ENCODE peak calls at places on chromosomes 6 and 20, in six cellular contexts. J is left ventricle myocardium inferior, A is K562, F is cardiac muscle cell, K is heart left ventricle, Y is DND-41. M is an unnamed sample.

GRCh38 chr6:110548124-110548847 is 71.9 kb upstream of the SLC22A16 start:
- DNase-seq in J (no peak), A (no peak), F (peak; percentile 24), K (no peak), Y (no peak), M (no peak)

GRCh38 chr6:81816387-81816786 is 63.9 kb upstream of the TENT5A start:
- DNase-seq in J (no peak), A (no peak), F (no peak), K (no peak), Y (no peak), M (no peak)

GRCh38 chr20:44788706-44789456 is 21.5 kb downstream of the RIMS4 start:
- DNase-seq in J (no peak), A (no peak), F (no peak), K (no peak), Y (no peak), M (no peak)

GRCh38 chr6:46410330-46410953 is 80.8 kb downstream of the RCAN2 start:
- DNase-seq in J (no peak), A (peak; percentile 35), F (peak; percentile 38), K (peak; percentile 16), Y (peak; percentile 23), M (no peak)

GRCh38 chr20:14199111-14199510 is 138.3 kb downstream of the FLRT3 start:
- DNase-seq in J (no peak), A (no peak), F (peak; percentile 35), K (no peak), Y (no peak), M (no peak)

GRCh38 chr6:137495652-137496391 is 1.6 kb upstream of the OLIG3 start:
- DNase-seq in J (no peak), A (no peak), F (no peak), K (no peak), Y (no peak), M (no peak)

GRCh38 chr20:7214081-7214740 is 446.7 kb downstream of the BMP2 start:
- DNase-seq in J (no peak), A (no peak), F (no peak), K (no peak), Y (no peak), M (no peak)

GRCh38 chr6:83883240-83883639 is 23.8 kb downstream of the CYB5R4 start:
- DNase-seq in J (no peak), A (no peak), F (no peak), K (no peak), Y (no peak), M (no peak)

GRCh38 chr20:51378171-51378928 is 164.2 kb downstream of the NFATC2 start:
- DNase-seq in J (no peak), A (no peak), F (peak; percentile 38), K (no peak), Y (no peak), M (no peak)

GRCh38 chr20:25296094-25297093 is 48.5 kb downstream of the PYGB start:
- DNase-seq in J (no peak), A (peak; percentile 54), F (peak; percentile 40), K (no peak), Y (peak; percentile 60), M (peak; percentile 14)

GRCh38 chr6:136956590-136957573 is 34.8 kb downstream of the SLC35D3 start:
- DNase-seq in J (no peak), A (no peak), F (peak; percentile 67), K (no peak), Y (no peak), M (no peak)

GRCh38 chr20:63529861-63530787 is 7.1 kb downstream of the PTK6 start:
- DNase-seq in J (no peak), A (peak; percentile 39), F (no peak), K (peak; percentile 5), Y (no peak), M (no peak)

GRCh38 chr6:168732676-168733075 is 291.7 kb downstream of the SMOC2 start:
- DNase-seq in J (no peak), A (no peak), F (no peak), K (no peak), Y (no peak), M (no peak)

GRCh38 chr20:42923348-42923918 is 266.3 kb downstream of the PTPRT start:
- DNase-seq in J (no peak), A (no peak), F (no peak), K (no peak), Y (no peak), M (no peak)

GRCh38 chr6:108207013-108207412 is 41.2 kb downstream of the NR2E1 start:
- DNase-seq in J (no peak), A (no peak), F (no peak), K (no peak), Y (no peak), M (no peak)

GRCh38 chr6:9405369-9405768 is 970.0 kb upstream of the SLC35B3 start:
- DNase-seq in J (no peak), A (no peak), F (no peak), K (no peak), Y (no peak), M (no peak)

GRCh38 chr6:147837540-147837939 is 329.1 kb downstream of the SAMD5 start:
- DNase-seq in J (no peak), A (no peak), F (no peak), K (no peak), Y (no peak), M (no peak)

GRCh38 chr6:3252369-3252768 is 6.4 kb upstream of the PSMG4 start:
- DNase-seq in J (no peak), A (peak; percentile 52), F (no peak), K (no peak), Y (no peak), M (no peak)

GRCh38 chr6:168072730-168073129 is 6.3 kb downstream of the FRMD1 start:
- DNase-seq in J (no peak), A (no peak), F (no peak), K (no peak), Y (no peak), M (no peak)

GRCh38 chr6:164151161-164151728 is 736.7 kb downstream of the QKI start:
- DNase-seq in J (peak; percentile 69), A (no peak), F (no peak), K (peak; percentile 62), Y (no peak), M (no peak)

GRCh38 chr20:36116813-36117441 is 37.6 kb upstream of the EPB41L1 start:
- DNase-seq in J (no peak), A (no peak), F (no peak), K (no peak), Y (no peak), M (no peak)

GRCh38 chr6:81749704-81750103 is 2.8 kb downstream of the TENT5A start:
- DNase-seq in J (no peak), A (no peak), F (peak; percentile 37), K (peak; percentile 49), Y (no peak), M (no peak)

DNA sequence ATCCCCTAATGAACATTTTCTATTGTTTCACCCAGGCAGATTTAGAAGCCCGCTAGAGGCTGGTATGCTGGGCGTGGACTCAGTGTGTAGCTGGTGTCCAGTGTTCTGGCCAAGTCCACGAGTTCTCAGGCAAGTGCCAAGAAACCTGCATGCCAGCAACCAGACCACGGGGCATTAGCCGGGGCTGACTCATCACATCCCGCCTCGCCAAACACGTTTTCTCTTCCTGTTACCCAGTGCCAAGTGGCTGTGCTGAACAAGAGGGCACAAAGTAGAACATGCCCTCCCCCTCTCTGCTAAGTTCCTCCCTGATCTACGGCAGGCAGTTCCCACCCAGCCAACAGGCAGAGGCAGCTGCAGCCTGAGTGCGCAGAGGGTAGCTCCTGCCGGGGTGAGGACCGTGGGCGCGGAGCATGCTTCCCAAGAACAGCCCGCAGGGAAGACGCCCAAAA is 29.6 kb downstream of the RAMACL start:
- DNase-seq in J (peak; percentile 87), A (no peak), F (no peak), K (peak; percentile 90), Y (peak; percentile 27), M (peak; percentile 36)
- TF ChIP-seq CTCF in J (peak; percentile 25), A (no peak), F (no peak), K (no peak), Y (no peak), M (no peak)

GRCh38 chr6:104413767-104414166 is 446.0 kb downstream of the HACE1 start:
- DNase-seq in J (no peak), A (peak; percentile 10), F (no peak), K (no peak), Y (no peak), M (no peak)

GRCh38 chr6:104411302-104411701 is 448.4 kb downstream of the HACE1 start:
- DNase-seq in J (no peak), A (no peak), F (no peak), K (no peak), Y (no peak), M (no peak)

GRCh38 chr6:104414723-104415122 is 445.0 kb downstream of the HACE1 start:
- DNase-seq in J (no peak), A (no peak), F (no peak), K (no peak), Y (no peak), M (no peak)

GRCh38 chr6:104407957-104408356 is 451.8 kb downstream of the HACE1 start:
- DNase-seq in J (no peak), A (no peak), F (no peak), K (no peak), Y (no peak), M (no peak)

DNA sequence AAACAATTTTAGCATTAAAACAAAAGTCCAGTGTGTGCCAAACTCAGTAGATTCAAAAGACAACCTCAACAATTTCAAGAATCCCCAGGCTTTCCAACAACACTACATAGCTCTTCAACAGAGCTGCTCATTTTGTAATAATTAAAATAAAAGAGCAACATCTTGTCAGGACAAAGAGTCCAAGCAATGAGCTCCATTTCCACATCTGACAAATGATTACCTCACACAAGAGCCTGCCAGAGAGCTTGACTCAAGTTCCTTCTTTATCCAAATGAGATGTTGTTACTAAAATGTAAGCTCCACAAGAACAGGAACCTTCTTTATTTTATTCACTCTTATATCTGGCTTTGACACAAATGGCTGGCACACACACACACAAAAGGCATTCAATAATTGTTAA is 449.8 kb downstream of the HACE1 start:
- DNase-seq in J (no peak), A (no peak), F (no peak), K (no peak), Y (no peak), M (peak; percentile 40)
- H3K4me3 ChIP-seq in J (no peak overlapping the region), A (no peak overlapping the region), F (no peak overlapping the region), K (no peak overlapping the region), Y (no peak overlapping the region), M (no peak overlapping the region)

DNA sequence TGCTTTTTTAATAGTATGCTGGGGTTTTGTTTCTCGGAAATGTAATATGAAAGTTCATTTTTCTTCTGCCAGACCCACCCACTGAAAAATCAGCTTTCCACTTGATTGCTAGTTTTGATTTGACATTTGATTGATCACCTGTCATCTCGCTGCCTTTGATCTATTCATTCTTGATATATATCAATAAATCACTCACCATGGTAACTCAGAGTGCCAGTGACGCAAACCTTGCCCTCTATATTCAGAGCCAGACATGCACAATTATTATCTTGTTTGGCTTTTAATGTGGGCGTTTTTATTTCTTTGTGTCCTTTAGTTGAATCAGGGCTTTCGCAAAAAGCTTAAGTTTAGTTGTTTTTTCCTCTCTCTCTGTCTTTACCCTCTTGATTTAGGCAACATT is 2.0 kb downstream of the TSHZ2 start:
- DNase-seq in J (no peak), A (no peak), F (no peak), K (no peak), Y (no peak), M (no peak)
- TF ChIP-seq CTCF in J (no peak), A (no peak), F (no peak), K (no peak), Y (no peak), M (no peak)

DNA sequence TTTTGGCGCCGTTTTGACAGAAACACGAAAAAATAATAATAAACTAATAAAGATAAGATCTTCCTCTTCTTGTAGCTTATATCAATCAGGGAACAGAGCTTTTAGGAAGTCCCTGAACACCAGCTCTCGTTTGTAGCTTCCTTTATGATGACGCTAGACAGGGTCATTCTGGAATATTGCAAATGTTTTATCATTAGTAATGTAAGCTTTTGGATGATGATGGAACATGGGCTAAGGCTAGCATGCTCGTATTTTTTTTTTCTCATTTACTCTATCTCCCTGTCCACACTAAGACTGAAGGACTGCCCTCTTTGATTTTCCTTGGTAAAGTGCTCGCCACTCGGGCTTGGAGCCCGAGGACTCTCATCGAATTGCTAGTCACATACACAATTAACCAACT is 22.1 kb upstream of the POM121L2 start:
- DNase-seq in J (no peak), A (no peak), F (no peak), K (no peak), Y (no peak), M (no peak)
- H3K4me3 ChIP-seq in J (no peak overlapping the region), A (peak overlapping the region; percentile 64), F (no peak overlapping the region), K (no peak overlapping the region), Y (no peak overlapping the region), M (no peak overlapping the region)

M was measured in HL-60.